ENCODE peak calls at places on chromosomes 11 and 22, in ten cellular contexts. One of them, this sample, is unnamed.

GRCh38 chr11:34899633-34900016 is 16.6 kb downstream of the APIP start:
- DNase-seq in PC-3: no peak
- DNase-seq in effector memory CD4-positive, alpha-beta T cell: no peak
- DNase-seq in gastrocnemius medialis: no peak
- DNase-seq in MM.1S: no peak
- DNase-seq in IMR-90: no peak
- DNase-seq in uterus: no peak
- DNase-seq in SJSA1: no peak
- DNase-seq in pancreas: no peak
- DNase-seq in naive thymus-derived CD4-positive, alpha-beta T cell: no peak
- DNase-seq in this sample: no peak

GRCh38 chr22:39662677-39663034 is 92.1 kb downstream of the CACNA1I start:
- DNase-seq in PC-3: no peak
- DNase-seq in effector memory CD4-positive, alpha-beta T cell: no peak
- DNase-seq in gastrocnemius medialis: no peak
- DNase-seq in MM.1S: no peak
- DNase-seq in IMR-90: no peak
- DNase-seq in uterus: no peak
- DNase-seq in SJSA1: no peak
- DNase-seq in pancreas: no peak
- DNase-seq in naive thymus-derived CD4-positive, alpha-beta T cell: no peak
- DNase-seq in this sample: no peak

GRCh38 chr11:62959077-62959980 is 25.4 kb downstream of the SLC22A6 start:
- DNase-seq in PC-3: no peak
- DNase-seq in effector memory CD4-positive, alpha-beta T cell: no peak
- DNase-seq in gastrocnemius medialis: no peak
- DNase-seq in MM.1S: no peak
- DNase-seq in IMR-90: no peak
- DNase-seq in uterus: no peak
- DNase-seq in SJSA1: no peak
- DNase-seq in pancreas: no peak
- DNase-seq in naive thymus-derived CD4-positive, alpha-beta T cell: no peak
- DNase-seq in this sample: no peak

GRCh38 chr22:43116932-43117331 is 6.4 kb downstream of the BIK start:
- DNase-seq in PC-3: no peak
- DNase-seq in effector memory CD4-positive, alpha-beta T cell: no peak
- DNase-seq in gastrocnemius medialis: no peak
- DNase-seq in MM.1S: no peak
- DNase-seq in IMR-90: no peak
- DNase-seq in uterus: no peak
- DNase-seq in SJSA1: no peak
- DNase-seq in pancreas: no peak
- DNase-seq in naive thymus-derived CD4-positive, alpha-beta T cell: no peak
- DNase-seq in this sample: no peak

GRCh38 chr11:1029686-1030085 is 6.8 kb downstream of the MUC6 start:
- DNase-seq in PC-3: no peak
- DNase-seq in effector memory CD4-positive, alpha-beta T cell: no peak
- DNase-seq in gastrocnemius medialis: no peak
- DNase-seq in MM.1S: no peak
- DNase-seq in IMR-90: no peak
- DNase-seq in uterus: no peak
- DNase-seq in SJSA1: no peak
- DNase-seq in pancreas: no peak
- DNase-seq in naive thymus-derived CD4-positive, alpha-beta T cell: no peak
- DNase-seq in this sample: no peak

GRCh38 chr11:11451501-11452005 is 98.5 kb upstream of the CSNK2A3 start:
- DNase-seq in PC-3: peak; percentile 10
- DNase-seq in effector memory CD4-positive, alpha-beta T cell: no peak
- DNase-seq in gastrocnemius medialis: no peak
- DNase-seq in MM.1S: no peak
- DNase-seq in IMR-90: peak; percentile 24
- DNase-seq in uterus: no peak
- DNase-seq in SJSA1: peak; percentile 50
- DNase-seq in pancreas: no peak
- DNase-seq in naive thymus-derived CD4-positive, alpha-beta T cell: no peak
- DNase-seq in this sample: no peak

GRCh38 chr22:30830907-30831306 is 136.2 kb downstream of the OSBP2 start:
- DNase-seq in PC-3: peak; percentile 95
- DNase-seq in effector memory CD4-positive, alpha-beta T cell: no peak
- DNase-seq in gastrocnemius medialis: no peak
- DNase-seq in MM.1S: no peak
- DNase-seq in IMR-90: peak; percentile 97
- DNase-seq in uterus: no peak
- DNase-seq in SJSA1: peak; percentile 84
- DNase-seq in pancreas: no peak
- DNase-seq in naive thymus-derived CD4-positive, alpha-beta T cell: no peak
- DNase-seq in this sample: peak; percentile 43

GRCh38 chr22:33051960-33052839 is 6.0 kb downstream of the SYN3 start:
- DNase-seq in PC-3: no peak
- DNase-seq in effector memory CD4-positive, alpha-beta T cell: no peak
- DNase-seq in gastrocnemius medialis: no peak
- DNase-seq in MM.1S: no peak
- DNase-seq in IMR-90: no peak
- DNase-seq in uterus: no peak
- DNase-seq in SJSA1: no peak
- DNase-seq in pancreas: no peak
- DNase-seq in naive thymus-derived CD4-positive, alpha-beta T cell: no peak
- DNase-seq in this sample: no peak

GRCh38 chr22:42976534-42976933 is 38.4 kb downstream of the PACSIN2 start:
- DNase-seq in PC-3: no peak
- DNase-seq in effector memory CD4-positive, alpha-beta T cell: no peak
- DNase-seq in gastrocnemius medialis: no peak
- DNase-seq in MM.1S: no peak
- DNase-seq in IMR-90: no peak
- DNase-seq in uterus: no peak
- DNase-seq in SJSA1: no peak
- DNase-seq in pancreas: no peak
- DNase-seq in naive thymus-derived CD4-positive, alpha-beta T cell: no peak
- DNase-seq in this sample: no peak

GRCh38 chr22:34380532-34380931 is 460.3 kb upstream of the LARGE1 start:
- DNase-seq in PC-3: no peak
- DNase-seq in effector memory CD4-positive, alpha-beta T cell: no peak
- DNase-seq in gastrocnemius medialis: no peak
- DNase-seq in MM.1S: no peak
- DNase-seq in IMR-90: no peak
- DNase-seq in uterus: no peak
- DNase-seq in SJSA1: no peak
- DNase-seq in pancreas: no peak
- DNase-seq in naive thymus-derived CD4-positive, alpha-beta T cell: no peak
- DNase-seq in this sample: no peak
- H3K4me3 ChIP-seq in PC-3: no peak overlapping the region
- H3K4me3 ChIP-seq in effector memory CD4-positive, alpha-beta T cell: no peak overlapping the region
- H3K4me3 ChIP-seq in gastrocnemius medialis: no peak overlapping the region
- H3K4me3 ChIP-seq in MM.1S: no peak overlapping the region
- H3K4me3 ChIP-seq in IMR-90: no peak overlapping the region
- H3K4me3 ChIP-seq in uterus: no peak overlapping the region
- H3K4me3 ChIP-seq in SJSA1: no peak overlapping the region
- H3K4me3 ChIP-seq in pancreas: no peak overlapping the region
- H3K4me3 ChIP-seq in naive thymus-derived CD4-positive, alpha-beta T cell: no peak overlapping the region
- H3K4me3 ChIP-seq in this sample: no peak overlapping the region

DNA sequence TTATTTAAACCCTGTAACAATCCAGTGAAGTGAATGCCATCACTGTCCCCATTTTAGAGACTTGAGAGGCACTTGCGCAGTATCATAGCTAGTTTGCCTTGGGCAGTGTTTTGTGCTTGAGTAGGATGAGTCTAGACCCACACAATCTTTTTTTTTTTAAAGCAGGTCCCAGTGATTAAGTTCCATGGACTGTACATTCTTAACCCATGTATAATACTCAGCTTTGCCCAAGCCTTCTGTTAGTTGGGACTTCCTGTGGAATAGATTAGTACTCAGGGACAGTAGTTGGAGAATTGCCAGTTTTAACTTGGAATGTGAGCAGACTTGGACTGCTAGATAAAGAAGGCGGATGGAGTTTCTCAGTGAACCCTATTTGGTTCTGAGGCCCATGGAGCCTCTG is 108.6 kb upstream of the RASSF10 start:
- DNase-seq in PC-3: peak; percentile 89
- DNase-seq in effector memory CD4-positive, alpha-beta T cell: no peak
- DNase-seq in gastrocnemius medialis: no peak
- DNase-seq in MM.1S: no peak
- DNase-seq in IMR-90: peak; percentile 94
- DNase-seq in uterus: no peak
- DNase-seq in SJSA1: peak; percentile 81
- DNase-seq in pancreas: no peak
- DNase-seq in naive thymus-derived CD4-positive, alpha-beta T cell: no peak
- DNase-seq in this sample: no peak
- H3K36me3 ChIP-seq in PC-3: peaks cover 24% of the 10 kb centered on the region
- H3K36me3 ChIP-seq in effector memory CD4-positive, alpha-beta T cell: no peaks in the 10 kb centered on the region
- H3K36me3 ChIP-seq in gastrocnemius medialis: peaks cover 16% of the 10 kb centered on the region
- H3K36me3 ChIP-seq in MM.1S: no peaks in the 10 kb centered on the region
- H3K36me3 ChIP-seq in IMR-90: peaks cover 33% of the 10 kb centered on the region
- H3K36me3 ChIP-seq in uterus: no peaks in the 10 kb centered on the region
- H3K36me3 ChIP-seq in SJSA1: peaks cover 45% of the 10 kb centered on the region
- H3K36me3 ChIP-seq in pancreas: no peaks in the 10 kb centered on the region
- H3K36me3 ChIP-seq in naive thymus-derived CD4-positive, alpha-beta T cell: no peaks in the 10 kb centered on the region
- H3K36me3 ChIP-seq in this sample: peaks cover 5% of the 10 kb centered on the region

DNA sequence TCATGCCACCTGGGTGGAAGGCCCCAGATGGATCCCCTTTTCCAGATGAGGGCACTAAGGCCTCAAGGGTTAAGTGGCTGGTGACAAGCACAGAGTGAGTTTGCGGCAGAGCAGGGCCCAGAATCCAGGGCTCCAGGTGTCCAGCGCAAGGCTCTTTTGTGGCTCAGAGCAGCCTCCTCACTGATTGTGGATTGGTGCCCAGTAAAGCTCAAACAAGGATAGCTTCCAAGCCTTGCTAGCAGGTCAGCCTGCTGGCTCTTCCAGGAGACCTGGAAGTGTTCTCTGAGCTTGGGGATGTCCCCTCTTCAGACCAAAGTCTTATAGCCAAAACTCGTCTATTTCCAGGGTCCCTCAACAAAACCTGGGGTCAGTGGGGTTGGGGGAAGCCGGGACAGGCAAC is 167.6 kb upstream of the SYT13 start:
- DNase-seq in PC-3: no peak
- DNase-seq in effector memory CD4-positive, alpha-beta T cell: no peak
- DNase-seq in gastrocnemius medialis: no peak
- DNase-seq in MM.1S: no peak
- DNase-seq in IMR-90: no peak
- DNase-seq in uterus: no peak
- DNase-seq in SJSA1: no peak
- DNase-seq in pancreas: no peak
- DNase-seq in naive thymus-derived CD4-positive, alpha-beta T cell: no peak
- DNase-seq in this sample: no peak
- H3K27me3 ChIP-seq in PC-3: peaks cover 6% of the 10 kb centered on the region
- H3K27me3 ChIP-seq in effector memory CD4-positive, alpha-beta T cell: no peaks in the 10 kb centered on the region
- H3K27me3 ChIP-seq in gastrocnemius medialis: no peaks in the 10 kb centered on the region
- H3K27me3 ChIP-seq in MM.1S: no peaks in the 10 kb centered on the region
- H3K27me3 ChIP-seq in IMR-90: peaks cover 2% of the 10 kb centered on the region
- H3K27me3 ChIP-seq in uterus: no peaks in the 10 kb centered on the region
- H3K27me3 ChIP-seq in SJSA1: peaks cover 12% of the 10 kb centered on the region
- H3K27me3 ChIP-seq in pancreas: no peaks in the 10 kb centered on the region
- H3K27me3 ChIP-seq in naive thymus-derived CD4-positive, alpha-beta T cell: no peaks in the 10 kb centered on the region
- H3K27me3 ChIP-seq in this sample: no peaks in the 10 kb centered on the region

GRCh38 chr11:72257551-72257950 is 13.6 kb upstream of the PHOX2A start:
- DNase-seq in PC-3: no peak
- DNase-seq in effector memory CD4-positive, alpha-beta T cell: no peak
- DNase-seq in gastrocnemius medialis: no peak
- DNase-seq in MM.1S: no peak
- DNase-seq in IMR-90: no peak
- DNase-seq in uterus: no peak
- DNase-seq in SJSA1: no peak
- DNase-seq in pancreas: no peak
- DNase-seq in naive thymus-derived CD4-positive, alpha-beta T cell: no peak
- DNase-seq in this sample: no peak
- H3K4me3 ChIP-seq in PC-3: no peak overlapping the region
- H3K4me3 ChIP-seq in effector memory CD4-positive, alpha-beta T cell: no peak overlapping the region
- H3K4me3 ChIP-seq in gastrocnemius medialis: no peak overlapping the region
- H3K4me3 ChIP-seq in MM.1S: no peak overlapping the region
- H3K4me3 ChIP-seq in IMR-90: no peak overlapping the region
- H3K4me3 ChIP-seq in uterus: no peak overlapping the region
- H3K4me3 ChIP-seq in SJSA1: no peak overlapping the region
- H3K4me3 ChIP-seq in pancreas: no peak overlapping the region
- H3K4me3 ChIP-seq in naive thymus-derived CD4-positive, alpha-beta T cell: no peak overlapping the region
- H3K4me3 ChIP-seq in this sample: no peak overlapping the region

DNA sequence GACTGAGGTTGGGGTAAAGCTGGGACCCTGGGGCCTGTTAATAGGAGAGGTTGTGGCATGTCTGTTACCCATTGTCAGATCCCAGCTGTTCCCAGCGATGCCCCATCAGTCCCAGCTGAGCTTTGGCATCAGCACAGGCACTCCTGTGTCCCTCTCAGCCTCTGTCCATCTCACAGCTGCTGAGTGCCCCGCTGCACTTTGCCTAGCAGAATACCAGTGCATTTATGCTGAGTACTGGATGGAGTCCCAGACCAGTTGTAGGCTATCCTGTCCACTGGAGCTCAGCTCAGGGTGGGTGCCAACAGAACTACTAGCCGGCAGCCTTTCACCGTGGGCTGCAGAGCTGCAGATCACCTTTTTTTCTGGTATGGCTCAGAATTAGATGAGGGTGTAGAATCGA is 9.9 kb downstream of the FXYD6 start:
- DNase-seq in PC-3: no peak
- DNase-seq in effector memory CD4-positive, alpha-beta T cell: no peak
- DNase-seq in gastrocnemius medialis: no peak
- DNase-seq in MM.1S: no peak
- DNase-seq in IMR-90: no peak
- DNase-seq in uterus: no peak
- DNase-seq in SJSA1: no peak
- DNase-seq in pancreas: no peak
- DNase-seq in naive thymus-derived CD4-positive, alpha-beta T cell: no peak
- DNase-seq in this sample: no peak
- H3K36me3 ChIP-seq in PC-3: no peaks in the 10 kb centered on the region
- H3K36me3 ChIP-seq in effector memory CD4-positive, alpha-beta T cell: no peaks in the 10 kb centered on the region
- H3K36me3 ChIP-seq in gastrocnemius medialis: no peaks in the 10 kb centered on the region
- H3K36me3 ChIP-seq in MM.1S: no peaks in the 10 kb centered on the region
- H3K36me3 ChIP-seq in IMR-90: no peaks in the 10 kb centered on the region
- H3K36me3 ChIP-seq in uterus: no peaks in the 10 kb centered on the region
- H3K36me3 ChIP-seq in SJSA1: no peaks in the 10 kb centered on the region
- H3K36me3 ChIP-seq in pancreas: no peaks in the 10 kb centered on the region
- H3K36me3 ChIP-seq in naive thymus-derived CD4-positive, alpha-beta T cell: no peaks in the 10 kb centered on the region
- H3K36me3 ChIP-seq in this sample: no peaks in the 10 kb centered on the region

This sample was measured in H7.